ENCODE peak calls at places on chromosomes 12 and 14, in five cellular contexts. V is ovary, F is adrenal gland, D is AG04450, U is body of pancreas. T is an unnamed sample.

GRCh38 chr12:122841544-122842321 is 6.5 kb downstream of the HIP1R start:
- DNase-seq in D (no peak), F (peak), U (peak), V (no peak), T (no peak)

GRCh38 chr12:116890330-116890729 is 9.1 kb upstream of the HRK start:
- DNase-seq in U (no peak), F (no peak), V (no peak), D (no peak), T (no peak)

GRCh38 chr12:98635657-98636323 is 8.8 kb downstream of the IKBIP start:
- DNase-seq in D (peak), U (no peak), F (no peak), V (no peak), T (peak)

GRCh38 chr12:57009949-57010626 is 3.7 kb upstream of the ZBTB39 start:
- DNase-seq in F (no peak), V (no peak), U (no peak), D (no peak), T (no peak)

GRCh38 chr14:58912799-58913432 is 275.2 kb downstream of the DACT1 start:
- DNase-seq in U (no peak), V (no peak), D (no peak), F (no peak), T (no peak)

GRCh38 chr12:1115471-1116242 is 124.6 kb downstream of the ERC1 start:
- DNase-seq in F (no peak), U (no peak), D (peak), V (no peak), T (no peak)

GRCh38 chr14:68355415-68355814 is 437.5 kb downstream of the ZFP36L1 start:
- DNase-seq in U (no peak), V (no peak), D (no peak), F (no peak), T (no peak)

GRCh38 chr14:52949711-52950409 is 990 bp downstream of the FERMT2 start:
- DNase-seq in F (no peak), D (no peak), V (no peak), U (peak), T (no peak)

GRCh38 chr14:71130491-71131179 is 223.4 kb downstream of the PCNX1 start:
- DNase-seq in V (no peak), U (no peak), D (peak), F (peak), T (no peak)

GRCh38 chr12:1593232-1594044 is 943 bp downstream of the FBXL14 start:
- DNase-seq in U (peak), V (peak), D (no peak), F (peak), T (peak)

GRCh38 chr12:139585-139984 is 73.0 kb downstream of the IQSEC3 start:
- DNase-seq in U (no peak), F (no peak), V (no peak), D (no peak), T (no peak)

GRCh38 chr12:55955800-55956508 is 9.9 kb downstream of the PMEL start:
- DNase-seq in U (peak), V (no peak), D (no peak), F (peak), T (no peak)
- TF ChIP-seq CTCF in U (no peak), V (no peak), D (peak), F (peak), T (peak)

GRCh38 chr14:21233457-21234076 is 35.7 kb downstream of the HNRNPC start:
- DNase-seq in U (no peak), D (no peak), V (no peak), F (no peak), T (no peak)
- TF ChIP-seq CTCF in U (peak), D (peak), V (no peak), F (peak), T (peak)

GRCh38 chr12:104911942-104912341 is 46.1 kb downstream of the SLC41A2 start:
- DNase-seq in V (no peak), F (no peak), U (no peak), D (no peak), T (no peak)

GRCh38 chr12:104906695-104907094 is 51.4 kb downstream of the SLC41A2 start:
- DNase-seq in F (no peak), D (no peak), U (no peak), V (no peak), T (no peak)

GRCh38 chr12:104909761-104910160 is 48.3 kb downstream of the SLC41A2 start:
- DNase-seq in D (no peak), V (no peak), U (no peak), F (no peak), T (no peak)

GRCh38 chr12:104910196-104910840 is 47.8 kb downstream of the SLC41A2 start:
- DNase-seq in U (no peak), D (no peak), V (no peak), F (no peak), T (no peak)
- TF ChIP-seq CTCF in U (no peak), D (no peak), V (no peak), F (no peak), T (no peak)

DNA sequence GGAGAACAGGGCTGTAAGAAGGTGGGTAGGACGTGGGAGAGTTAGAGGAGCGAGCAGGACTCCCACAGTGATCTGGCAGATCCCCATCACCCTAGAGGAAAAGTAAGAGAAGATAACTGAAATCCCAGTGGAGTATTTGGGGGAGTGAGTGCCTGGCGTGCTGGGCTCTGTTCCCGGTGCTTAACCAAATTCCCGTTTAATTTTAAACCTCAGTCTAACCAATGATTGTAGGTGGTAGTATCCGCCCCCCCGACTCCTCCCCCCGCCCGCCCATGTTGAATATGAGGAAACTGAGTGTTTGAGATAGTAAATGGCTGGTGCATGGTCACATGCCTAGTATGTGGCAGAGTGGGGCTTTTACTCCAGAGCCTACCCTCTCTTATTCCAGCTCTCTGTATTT is 1.2 kb downstream of the TARBP2 start:
- DNase-seq in V (peak), U (no peak), D (no peak), F (no peak), T (no peak)
- TF ChIP-seq CTCF in V (no peak), U (no peak), D (no peak), F (no peak), T (no peak)

DNA sequence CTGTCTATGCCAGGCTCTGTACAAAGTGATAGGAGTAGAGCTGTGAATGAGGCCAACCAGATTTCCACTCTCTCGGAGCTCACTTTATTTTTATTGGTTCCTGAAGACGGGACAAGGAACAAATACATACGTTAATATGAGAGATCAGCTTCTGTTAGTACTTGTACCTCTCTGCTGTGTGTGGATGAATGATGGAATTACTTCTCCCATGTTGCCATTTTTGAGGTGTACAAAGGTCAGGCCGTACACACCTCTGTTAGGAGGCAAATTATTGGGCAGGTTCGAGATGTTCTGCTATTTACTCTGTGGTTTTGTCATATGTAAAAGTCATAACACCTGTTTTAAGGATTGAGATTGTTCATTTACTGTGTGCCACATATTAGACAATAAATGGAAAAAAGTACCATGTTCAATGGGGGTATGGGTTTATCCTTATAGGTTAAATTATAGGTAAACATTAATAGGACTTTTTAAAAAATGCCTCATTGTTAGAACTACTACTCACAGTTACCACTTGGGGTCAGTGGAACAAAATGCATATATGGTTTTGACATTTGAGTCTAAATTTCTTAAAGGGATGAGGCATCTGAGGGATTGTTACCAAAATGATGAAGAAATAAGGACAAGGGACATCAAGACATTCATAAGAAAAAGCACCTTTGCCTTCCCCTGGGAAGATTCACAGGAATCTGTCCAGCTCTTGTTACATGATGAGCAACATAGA is 26.9 kb downstream of the WBP11 start:
- DNase-seq in D (no peak), V (no peak), F (no peak), U (no peak), T (no peak)
- TF ChIP-seq CTCF in D (peak), V (no peak), F (no peak), U (no peak), T (peak)